ENCODE peak calls at places on chromosome 10, in seven cellular contexts. U is prostate gland, H is uterus, E is spleen, G is A673, T is left lung, A is PC-9. C is an unnamed sample.

GRCh38 chr10:88366772-88367171 is 216.3 kb downstream of the RNLS start:
- DNase-seq in U (no peak), H (no peak), E (no peak), G (no peak), T (no peak), A (no peak), C (no peak)

GRCh38 chr10:74208081-74208480 is 57.1 kb downstream of the ADK start:
- DNase-seq in U (no peak), H (no peak), E (no peak), G (no peak), T (no peak), A (no peak), C (no peak)

GRCh38 chr10:1380075-1380793 is 324.0 kb downstream of the WDR37 start:
- DNase-seq in U (no peak), H (no peak), E (peak; percentile 38), G (no peak), T (no peak), A (no peak), C (no peak)

GRCh38 chr10:126684171-126684745 is 13.8 kb upstream of the C10orf90 start:
- DNase-seq in U (no peak), H (no peak), E (no peak), G (no peak), T (no peak), A (no peak), C (no peak)

GRCh38 chr10:63414481-63415260 is 51.1 kb downstream of the JMJD1C start:
- DNase-seq in U (no peak), H (no peak), E (no peak), G (peak; percentile 23), T (no peak), A (no peak), C (no peak)

GRCh38 chr10:18918545-18918944 is 130.1 kb upstream of the MALRD1 start:
- DNase-seq in U (no peak), H (no peak), E (no peak), G (peak; percentile 70), T (no peak), A (no peak), C (no peak)

GRCh38 chr10:13526952-13527863 is 1.6 kb downstream of the BEND7 start:
- DNase-seq in U (no peak), H (no peak), E (no peak), G (no peak), T (no peak), A (no peak), C (no peak)

GRCh38 chr10:101575580-101576228 is 12.4 kb downstream of the POLL start:
- DNase-seq in U (no peak), H (no peak), E (no peak), G (no peak), T (no peak), A (no peak), C (no peak)

GRCh38 chr10:86375204-86375603 is 8.6 kb upstream of the GRID1 start:
- DNase-seq in U (no peak), H (no peak), E (peak; percentile 47), G (no peak), T (no peak), A (no peak), C (no peak)

GRCh38 chr10:85623758-85624157 is 742.8 kb downstream of the GRID1 start:
- DNase-seq in U (no peak), H (no peak), E (no peak), G (no peak), T (no peak), A (no peak), C (no peak)

GRCh38 chr10:110074986-110075664 is 67.3 kb downstream of the ADD3 start:
- DNase-seq in U (no peak), H (no peak), E (no peak), G (peak; percentile 73), T (no peak), A (no peak), C (no peak)

GRCh38 chr10:69665457-69666320 is 35.6 kb downstream of the FAM241B start:
- DNase-seq in U (no peak), H (no peak), E (no peak), G (no peak), T (no peak), A (no peak), C (no peak)

GRCh38 chr10:57972783-57973182 is 294.9 kb downstream of the IPMK start:
- DNase-seq in U (no peak), H (no peak), E (no peak), G (no peak), T (no peak), A (no peak), C (no peak)

GRCh38 chr10:17249820-17250219 is 21.8 kb downstream of the VIM start:
- DNase-seq in U (no peak), H (no peak), E (no peak), G (peak; percentile 48), T (no peak), A (no peak), C (no peak)

GRCh38 chr10:34196058-34196433 is 619.0 kb downstream of the PARD3 start:
- DNase-seq in U (no peak), H (no peak), E (no peak), G (no peak), T (no peak), A (no peak), C (no peak)

GRCh38 chr10:87500646-87501048 is 4.0 kb upstream of the MINPP1 start:
- DNase-seq in U (no peak), H (no peak), E (no peak), G (peak; percentile 17), T (no peak), A (no peak), C (no peak)

GRCh38 chr10:132921086-132921485 is 21.3 kb downstream of the CFAP46 start:
- DNase-seq in U (no peak), H (no peak), E (peak; percentile 69), G (no peak), T (no peak), A (no peak), C (no peak)
- H3K4me1 ChIP-seq in U (no peaks in the 10 kb centered on the region), H (no peaks in the 10 kb centered on the region), E (no peaks in the 10 kb centered on the region), G (no peaks in the 10 kb centered on the region), T (no peaks in the 10 kb centered on the region), A (no peaks in the 10 kb centered on the region), C (no peaks in the 10 kb centered on the region)

GRCh38 chr10:5254488-5254887 is 57.9 kb downstream of the AKR1C4 start:
- DNase-seq in U (no peak), H (no peak), E (no peak), G (no peak), T (no peak), A (no peak), C (no peak)
- H3K4me1 ChIP-seq in U (no peaks in the 10 kb centered on the region), H (no peaks in the 10 kb centered on the region), E (no peaks in the 10 kb centered on the region), G (peaks cover 9% of the 10 kb centered on the region), T (no peaks in the 10 kb centered on the region), A (no peaks in the 10 kb centered on the region), C (no peaks in the 10 kb centered on the region)

DNA sequence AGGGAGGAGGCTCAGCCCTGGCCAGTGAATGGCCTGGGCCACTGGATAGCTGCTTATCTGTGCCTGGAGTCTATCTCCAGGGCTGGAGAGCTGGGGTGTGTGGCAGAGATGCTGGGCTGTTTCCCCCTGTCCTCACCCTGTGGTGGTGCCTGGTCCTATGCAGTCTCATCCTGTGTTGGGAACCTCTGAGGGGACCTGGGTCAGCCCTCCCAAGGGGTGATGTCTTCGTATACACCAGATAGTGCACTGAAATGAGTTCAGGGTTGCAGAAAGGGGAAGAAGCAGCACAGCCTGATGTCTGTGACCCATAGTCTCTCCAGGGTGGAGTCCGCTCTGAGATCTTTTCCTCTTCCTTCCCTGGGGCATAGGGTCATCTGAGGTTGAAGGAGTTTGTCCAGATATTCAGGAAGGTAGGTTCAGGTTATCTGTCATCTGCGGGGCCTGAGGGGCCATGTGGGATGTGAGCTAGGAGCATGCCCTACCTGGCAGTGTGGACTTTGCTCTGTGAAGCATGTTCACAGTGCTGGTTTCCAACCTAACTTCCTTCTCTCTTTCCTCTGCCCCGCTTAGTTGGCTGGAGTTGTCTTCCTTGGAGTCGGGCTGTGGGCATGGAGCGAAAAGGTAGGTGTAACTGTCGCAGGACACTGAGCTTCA is 33.4 kb upstream of the SH2D4B start:
- DNase-seq in U (no peak), H (no peak), E (peak; percentile 73), G (no peak), T (peak; percentile 42), A (peak; percentile 41), C (no peak)
- H3K4me1 ChIP-seq in U (peaks cover 17% of the 10 kb centered on the region), H (peaks cover 5% of the 10 kb centered on the region), E (peaks cover 94% of the 10 kb centered on the region), G (no peaks in the 10 kb centered on the region), T (peaks cover 43% of the 10 kb centered on the region), A (peaks cover 100% of the 10 kb centered on the region), C (peaks cover 64% of the 10 kb centered on the region)

DNA sequence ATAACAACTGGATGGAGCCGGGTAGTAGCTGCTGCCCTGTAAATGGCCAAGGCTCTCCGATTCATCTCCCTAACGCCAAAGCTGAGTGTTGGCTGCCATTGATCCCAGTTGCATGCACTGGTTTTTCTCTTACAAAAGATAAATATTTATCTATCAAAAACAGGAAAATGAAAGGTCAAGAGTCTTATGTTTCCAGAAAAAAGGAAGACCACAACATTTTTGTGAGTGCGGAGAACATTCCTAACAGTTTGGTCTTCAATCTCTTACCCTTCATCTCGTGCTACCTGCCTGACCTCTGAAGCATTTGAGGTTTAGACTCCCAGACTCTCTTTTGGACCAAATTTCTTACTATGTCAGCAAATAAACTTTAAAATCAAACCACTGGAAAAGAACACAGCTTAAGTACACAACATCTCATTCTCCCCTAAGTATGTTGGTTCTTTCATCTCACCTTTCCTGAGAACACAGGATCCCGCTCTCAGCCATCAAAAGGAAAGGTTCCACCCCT is 61.6 kb downstream of the SORBS1 start:
- DNase-seq in U (no peak), H (no peak), E (no peak), G (no peak), T (no peak), A (no peak), C (no peak)
- H3K4me1 ChIP-seq in U (no peaks in the 10 kb centered on the region), H (peaks cover 4% of the 10 kb centered on the region), E (no peaks in the 10 kb centered on the region), G (no peaks in the 10 kb centered on the region), T (no peaks in the 10 kb centered on the region), A (no peaks in the 10 kb centered on the region), C (no peaks in the 10 kb centered on the region)

GRCh38 chr10:50456711-50457110 is 167.0 kb downstream of the SGMS1 start:
- DNase-seq in U (no peak), H (no peak), E (no peak), G (no peak), T (no peak), A (no peak), C (no peak)

GRCh38 chr10:50452603-50453002 is 171.2 kb downstream of the SGMS1 start:
- DNase-seq in U (no peak), H (no peak), E (no peak), G (no peak), T (no peak), A (no peak), C (no peak)

GRCh38 chr10:50453940-50454339 is 169.8 kb downstream of the SGMS1 start:
- DNase-seq in U (no peak), H (no peak), E (no peak), G (no peak), T (no peak), A (no peak), C (no peak)
- H3K4me1 ChIP-seq in U (no peaks in the 10 kb centered on the region), H (no peaks in the 10 kb centered on the region), E (peaks cover 8% of the 10 kb centered on the region), G (no peaks in the 10 kb centered on the region), T (no peaks in the 10 kb centered on the region), A (no peaks in the 10 kb centered on the region), C (no peaks in the 10 kb centered on the region)